ENCODE peak calls at places on chromosomes 4 and X, in seven cellular contexts. C is PC-3, V is GM23248, R is neural progenitor cell, Q is OCI-LY7, W is hepatocyte, B is GM23338. T is an unnamed sample.

GRCh38 chrX:70208479-70208878 is 26.0 kb upstream of the AWAT1 start:
- DNase-seq in C (no peak), V (peak; percentile 9), R (no peak), Q (no peak), W (no peak), B (no peak), T (no peak)

GRCh38 chr4:160316036-160316435 is 1213.2 kb downstream of the RAPGEF2 start:
- DNase-seq in C (peak; percentile 34), V (no peak), R (no peak), Q (no peak), W (no peak), B (no peak), T (no peak)

GRCh38 chrX:675279-675886 is 44.8 kb downstream of the SHOX start:
- DNase-seq in C (no peak), V (no peak), R (peak; percentile 28), Q (no peak), W (no peak), B (peak; percentile 31), T (no peak)

GRCh38 chrX:72128881-72129280 is 2.8 kb downstream of the RTL5 start:
- DNase-seq in C (peak; percentile 44), V (peak; percentile 49), R (peak; percentile 34), Q (no peak), W (no peak), B (peak; percentile 58), T (no peak)

GRCh38 chrX:49089553-49089952 is 9.9 kb upstream of the WDR45 start:
- DNase-seq in C (no peak), V (no peak), R (no peak), Q (no peak), W (no peak), B (no peak), T (no peak)

GRCh38 chrX:42694260-42694815 is 83.6 kb downstream of the PPP1R2C start:
- DNase-seq in C (no peak), V (no peak), R (no peak), Q (no peak), W (no peak), B (no peak), T (no peak)

GRCh38 chr4:153242848-153243324 is 38.6 kb downstream of the TRIM2 start:
- DNase-seq in C (no peak), V (no peak), R (no peak), Q (no peak), W (no peak), B (no peak), T (no peak)

GRCh38 chr4:48909697-48910096 is 3.1 kb upstream of the OCIAD2 start:
- DNase-seq in C (peak; percentile 94), V (peak; percentile 99), R (no peak), Q (no peak), W (peak; percentile 88), B (no peak), T (no peak)

GRCh38 chr4:24473309-24473721 is 111.0 kb downstream of the DHX15 start:
- DNase-seq in C (peak; percentile 38), V (peak; percentile 41), R (peak; percentile 56), Q (peak; percentile 13), W (peak; percentile 57), B (peak; percentile 58), T (peak; percentile 58)

GRCh38 chr4:37770016-37770415 is 56.5 kb upstream of the PGM2 start:
- DNase-seq in C (no peak), V (peak; percentile 77), R (no peak), Q (no peak), W (no peak), B (no peak), T (no peak)

GRCh38 chrX:104486691-104487090 is 79.3 kb upstream of the IL1RAPL2 start:
- DNase-seq in C (peak; percentile 13), V (no peak), R (no peak), Q (no peak), W (no peak), B (no peak), T (no peak)

GRCh38 chrX:13669246-13669689 is 16.3 kb downstream of the TCEANC start:
- DNase-seq in C (peak; percentile 97), V (peak; percentile 89), R (no peak), Q (no peak), W (peak; percentile 87), B (no peak), T (peak; percentile 76)

GRCh38 chrX:31112226-31112999 is 40.6 kb upstream of the FTHL17 start:
- DNase-seq in C (no peak), V (no peak), R (no peak), Q (no peak), W (no peak), B (no peak), T (no peak)

GRCh38 chrX:45894864-45895645 is 650.2 kb downstream of the ZNF674 start:
- DNase-seq in C (no peak), V (no peak), R (no peak), Q (no peak), W (no peak), B (no peak), T (no peak)

GRCh38 chrX:103783971-103784370 is 7.3 kb downstream of the PLP1 start:
- DNase-seq in C (no peak), V (peak; percentile 20), R (no peak), Q (no peak), W (no peak), B (no peak), T (no peak)

GRCh38 chr4:115042496-115042895 is 70.9 kb downstream of the NDST4 start:
- DNase-seq in C (peak; percentile 11), V (peak; percentile 20), R (peak; percentile 47), Q (peak; percentile 2), W (no peak), B (peak; percentile 67), T (no peak)

GRCh38 chr4:26242451-26242850 is 78.4 kb upstream of the RBPJ start:
- DNase-seq in C (peak; percentile 22), V (peak; percentile 58), R (no peak), Q (no peak), W (no peak), B (no peak), T (no peak)

GRCh38 chrX:9957743-9958142 is 9.4 kb upstream of the CLDN34 start:
- DNase-seq in C (peak; percentile 2), V (no peak), R (no peak), Q (no peak), W (no peak), B (no peak), T (no peak)

GRCh38 chr4:109301691-109302365 is 630 bp downstream of the COL25A1 start:
- DNase-seq in C (no peak), V (peak; percentile 11), R (peak; percentile 4), Q (no peak), W (peak; percentile 4), B (peak; percentile 31), T (no peak)

GRCh38 chr4:109298279-109299010 is 4.0 kb downstream of the COL25A1 start:
- DNase-seq in C (peak; percentile 32), V (peak; percentile 23), R (peak; percentile 15), Q (peak; percentile 13), W (peak; percentile 41), B (peak; percentile 61), T (peak; percentile 51)

GRCh38 chr4:109303141-109303499 is 662 bp upstream of the COL25A1 start:
- DNase-seq in C (no peak), V (peak; percentile 36), R (no peak), Q (no peak), W (peak; percentile 35), B (no peak), T (no peak)

GRCh38 chr4:109302366-109303140 is at the start of gene COL25A1:
- DNase-seq in C (no peak), V (peak; percentile 53), R (peak; percentile 95), Q (no peak), W (peak; percentile 75), B (peak; percentile 96), T (peak; percentile 78)
- TF ChIP-seq EZH2phosphoT487 in C (peak; percentile 41), V (no peak), R (peak; percentile 71), Q (no peak), W (no peak), B (no peak), T (no peak)

GRCh38 chr4:99447079-99447478 is 11.9 kb upstream of the ADH7 start:
- DNase-seq in C (peak; percentile 65), V (peak; percentile 72), R (peak; percentile 89), Q (no peak), W (peak; percentile 13), B (peak; percentile 45), T (peak; percentile 30)
- TF ChIP-seq EZH2phosphoT487 in C (no peak), V (no peak), R (no peak), Q (no peak), W (no peak), B (no peak), T (no peak)

DNA sequence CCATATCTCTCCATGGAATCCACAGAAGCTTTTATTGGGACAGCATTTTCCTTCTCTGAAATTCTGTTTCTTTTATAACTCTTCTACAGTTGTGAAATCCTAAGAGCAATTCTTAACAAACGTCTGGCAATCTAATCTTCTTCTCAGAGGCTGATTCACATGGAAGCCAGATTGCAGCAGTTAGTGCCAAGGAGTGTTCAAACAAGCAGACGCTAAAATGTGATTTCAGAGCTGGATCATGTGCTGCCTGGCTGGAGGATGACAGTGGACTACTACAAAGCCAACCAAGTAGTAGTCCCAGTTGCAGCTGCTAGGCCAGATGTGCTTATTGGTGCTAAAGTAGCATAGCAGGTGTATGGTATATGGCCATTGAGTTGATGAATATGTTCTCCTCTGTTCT is 27.7 kb upstream of the GLRB start:
- DNase-seq in C (no peak), V (peak; percentile 85), R (no peak), Q (no peak), W (peak; percentile 39), B (no peak), T (no peak)
- TF ChIP-seq EZH2phosphoT487 in C (no peak), V (no peak), R (no peak), Q (no peak), W (no peak), B (no peak), T (no peak)

GRCh38 chr4:12928751-12929150 is 555.4 kb downstream of the RAB28 start:
- DNase-seq in C (no peak), V (no peak), R (no peak), Q (no peak), W (no peak), B (no peak), T (no peak)

GRCh38 chr4:12929784-12930183 is 554.4 kb downstream of the RAB28 start:
- DNase-seq in C (no peak), V (no peak), R (no peak), Q (no peak), W (no peak), B (no peak), T (no peak)

GRCh38 chr4:12924253-12924652 is 559.9 kb downstream of the RAB28 start:
- DNase-seq in C (no peak), V (no peak), R (peak; percentile 1), Q (no peak), W (no peak), B (peak; percentile 26), T (no peak)

GRCh38 chr4:12924728-12925320 is 559.3 kb downstream of the RAB28 start:
- DNase-seq in C (no peak), V (no peak), R (no peak), Q (no peak), W (peak; percentile 33), B (no peak), T (no peak)

GRCh38 chr4:12926189-12927066 is 557.7 kb downstream of the RAB28 start:
- DNase-seq in C (no peak), V (no peak), R (no peak), Q (no peak), W (no peak), B (no peak), T (peak; percentile 39)
- TF ChIP-seq EZH2phosphoT487 in C (no peak), V (no peak), R (no peak), Q (no peak), W (no peak), B (no peak), T (no peak)

DNA sequence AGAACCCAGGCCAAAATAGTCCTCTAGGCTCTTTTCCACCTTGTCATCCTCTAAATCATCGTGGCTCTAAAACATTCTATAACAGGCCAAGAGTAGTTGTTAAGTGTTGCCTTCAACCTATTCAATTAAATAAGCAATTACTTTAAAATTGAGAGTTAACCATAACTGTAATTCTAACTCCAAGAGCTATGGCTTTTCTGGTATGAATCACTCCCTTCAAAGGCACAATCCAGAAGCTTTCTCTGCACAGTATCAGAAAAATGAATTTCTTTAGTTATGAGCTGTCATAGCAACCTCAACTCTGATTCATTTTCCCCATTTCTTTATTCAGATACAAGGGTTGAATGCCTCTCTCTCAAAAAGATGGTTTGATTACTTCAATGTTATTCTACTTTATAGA is 21.7 kb downstream of the INPP4B start:
- DNase-seq in C (peak; percentile 34), V (peak; percentile 68), R (no peak), Q (no peak), W (no peak), B (no peak), T (no peak)
- TF ChIP-seq EZH2phosphoT487 in C (no peak), V (no peak), R (no peak), Q (no peak), W (no peak), B (no peak), T (no peak)

T was measured in MM.1S.